ENCODE peak calls at places on chromosomes 3 and 15, in four cellular contexts. T, D, W and Z are unnamed samples.

GRCh38 chr3:99895706-99896441 is 78.2 kb downstream of the CMSS1 start:
- DNase-seq in W (peak), D (no peak), T (peak), Z (no peak)

GRCh38 chr3:184145120-184145524 is 10.0 kb downstream of the EIF2B5 start:
- DNase-seq in T (peak), W (peak), D (no peak), Z (peak)

GRCh38 chr3:114879059-114880031 is 267.7 kb downstream of the ZBTB20 start:
- DNase-seq in T (peak), D (no peak), W (peak), Z (peak)

GRCh38 chr3:15271785-15272381 is 60.5 kb downstream of the SH3BP5 start:
- DNase-seq in W (no peak), T (no peak), D (no peak), Z (no peak)

GRCh38 chr15:88842156-88842555 is 38.9 kb downstream of the ACAN start:
- DNase-seq in D (no peak), T (no peak), W (no peak), Z (no peak)

GRCh38 chr3:133301731-133302130 is 98.1 kb upstream of the BFSP2 start:
- DNase-seq in W (no peak), D (no peak), T (no peak), Z (no peak)

GRCh38 chr3:136343873-136344281 is 93.7 kb downstream of the PCCB start:
- DNase-seq in T (peak), W (peak), D (no peak), Z (peak)

GRCh38 chr3:33236005-33236404 is 17.4 kb upstream of the SUSD5 start:
- DNase-seq in T (no peak), D (no peak), W (no peak), Z (no peak)

GRCh38 chr3:12139111-12139511 is 19.6 kb downstream of the TIMP4 start:
- DNase-seq in T (peak), D (no peak), W (peak), Z (no peak)

GRCh38 chr3:193971268-193971751 is 164.6 kb upstream of the HES1 start:
- DNase-seq in T (no peak), D (no peak), W (peak), Z (no peak)

GRCh38 chr3:109265300-109265699 is 51.0 kb downstream of the DPPA2 start:
- DNase-seq in D (no peak), W (no peak), T (peak), Z (no peak)

GRCh38 chr3:13397316-13397715 is 22.8 kb downstream of the NUP210 start:
- DNase-seq in D (no peak), W (no peak), T (no peak), Z (no peak)

GRCh38 chr3:112446343-112446742 is 52.9 kb downstream of the BTLA start:
- DNase-seq in T (peak), D (no peak), W (no peak), Z (no peak)